ENCODE peak calls at places on chromosomes 5 and 9, in eight cellular contexts. E, Z, K, R, M, X, V and H are unnamed samples.
A peak's percentile ranks its signal among the peaks of the same experiment; 100 is the strongest.

GRCh38 chr5:171782332-171782966 is 3.2 kb upstream of the SMIM23 start:
- DNase-seq in E (peak; percentile 16), Z (no peak), K (no peak), R (no peak), M (no peak), X (no peak), V (no peak), H (no peak)

GRCh38 chr5:116763987-116764866 is 189.6 kb upstream of the SEMA6A start:
- DNase-seq in E (no peak), Z (no peak), K (no peak), R (no peak), M (no peak), X (peak; percentile 97), V (no peak), H (no peak)

GRCh38 chr9:68552700-68553099 is 12.0 kb upstream of the TMEM252 start:
- DNase-seq in E (no peak), Z (peak; percentile 37), K (peak; percentile 60), R (no peak), M (no peak), X (peak; percentile 16), V (no peak), H (peak; percentile 59)

GRCh38 chr9:38437193-38437823 is 13.1 kb upstream of the IGFBPL1 start:
- DNase-seq in E (peak; percentile 91), Z (peak; percentile 39), K (peak; percentile 68), R (no peak), M (peak; percentile 60), X (no peak), V (no peak), H (no peak)

GRCh38 chr5:175253597-175253996 is 190.4 kb downstream of the DRD1 start:
- DNase-seq in E (no peak), Z (peak; percentile 38), K (no peak), R (no peak), M (no peak), X (no peak), V (no peak), H (no peak)

GRCh38 chr5:136295914-136296313 is 69.4 kb downstream of the TRPC7 start:
- DNase-seq in E (no peak), Z (peak; percentile 47), K (no peak), R (no peak), M (no peak), X (no peak), V (no peak), H (no peak)

GRCh38 chr9:136170291-136170901 is 34.5 kb downstream of the LHX3 start:
- DNase-seq in E (no peak), Z (peak; percentile 49), K (peak; percentile 54), R (peak; percentile 45), M (peak; percentile 30), X (no peak), V (no peak), H (peak; percentile 29)

GRCh38 chr5:58259685-58260152 is 200.2 kb downstream of the PLK2 start:
- DNase-seq in E (peak; percentile 3), Z (peak; percentile 91), K (peak; percentile 60), R (no peak), M (no peak), X (peak; percentile 99), V (peak; percentile 2), H (no peak)

GRCh38 chr9:72911816-72912215 is 41.0 kb downstream of the ALDH1A1 start:
- DNase-seq in E (no peak), Z (no peak), K (no peak), R (no peak), M (no peak), X (no peak), V (no peak), H (no peak)

GRCh38 chr9:38074441-38074943 is 5.5 kb upstream of the SHB start:
- DNase-seq in E (peak; percentile 72), Z (peak; percentile 53), K (no peak), R (no peak), M (no peak), X (no peak), V (no peak), H (no peak)

GRCh38 chr5:122097391-122097790 is 19.3 kb upstream of the LOX start:
- DNase-seq in E (no peak), Z (no peak), K (no peak), R (no peak), M (no peak), X (no peak), V (no peak), H (no peak)

GRCh38 chr9:129724456-129725190 is 28.2 kb downstream of the PTGES start:
- DNase-seq in E (no peak), Z (no peak), K (no peak), R (no peak), M (no peak), X (no peak), V (no peak), H (no peak)

GRCh38 chr5:104016650-104017049 is 454.1 kb upstream of the NUDT12 start:
- DNase-seq in E (no peak), Z (peak; percentile 0), K (no peak), R (no peak), M (no peak), X (peak; percentile 25), V (no peak), H (no peak)

GRCh38 chr9:113511047-113511521 is 47.6 kb downstream of the RGS3 start:
- DNase-seq in E (no peak), Z (no peak), K (no peak), R (no peak), M (peak; percentile 87), X (no peak), V (no peak), H (no peak)

GRCh38 chr9:92422611-92423010 is 1.7 kb downstream of the OMD start:
- DNase-seq in E (no peak), Z (no peak), K (no peak), R (no peak), M (no peak), X (no peak), V (no peak), H (no peak)

GRCh38 chr5:154523104-154523503 is 45.1 kb upstream of the HAND1 start:
- DNase-seq in E (no peak), Z (no peak), K (no peak), R (no peak), M (no peak), X (no peak), V (no peak), H (no peak)

GRCh38 chr9:10232352-10232930 is 380.4 kb downstream of the PTPRD start:
- DNase-seq in E (no peak), Z (peak; percentile 1), K (peak; percentile 6), R (no peak), M (peak; percentile 25), X (no peak), V (no peak), H (no peak)

GRCh38 chr5:180839227-180839626 is 21.8 kb downstream of the ZFP62 start:
- DNase-seq in E (no peak), Z (no peak), K (no peak), R (no peak), M (no peak), X (no peak), V (no peak), H (no peak)

GRCh38 chr9:96476591-96476990 is 26.6 kb downstream of the HABP4 start:
- DNase-seq in E (no peak), Z (peak; percentile 75), K (no peak), R (no peak), M (no peak), X (no peak), V (no peak), H (no peak)

GRCh38 chr5:130166839-130167490 is 262.7 kb downstream of the CHSY3 start:
- DNase-seq in E (no peak), Z (no peak), K (no peak), R (no peak), M (no peak), X (no peak), V (no peak), H (no peak)

GRCh38 chr9:92455217-92455616 is 27.1 kb downstream of the ASPN start:
- DNase-seq in E (peak; percentile 20), Z (no peak), K (no peak), R (no peak), M (no peak), X (no peak), V (no peak), H (peak; percentile 22)

GRCh38 chr5:79613571-79613970 is 1.3 kb downstream of the TENT2 start:
- DNase-seq in E (no peak), Z (peak; percentile 33), K (no peak), R (no peak), M (no peak), X (no peak), V (no peak), H (peak; percentile 4)

GRCh38 chr9:101536351-101536750 is 2.7 kb downstream of the RNF20 start:
- DNase-seq in E (no peak), Z (peak; percentile 71), K (no peak), R (no peak), M (no peak), X (peak; percentile 46), V (no peak), H (no peak)

GRCh38 chr5:132017738-132018625 is 6.5 kb upstream of the ACSL6 start:
- DNase-seq in E (no peak), Z (no peak), K (no peak), R (no peak), M (no peak), X (no peak), V (no peak), H (no peak)

GRCh38 chr9:134592018-134592818 is 49.4 kb upstream of the COL5A1 start:
- DNase-seq in E (peak; percentile 14), Z (peak; percentile 97), K (peak; percentile 62), R (no peak), M (no peak), X (no peak), V (no peak), H (no peak)
- H3K4me1 ChIP-seq in E (peaks cover 35% of the 10 kb centered on the region), Z (peaks cover 33% of the 10 kb centered on the region), K (peaks cover 28% of the 10 kb centered on the region), R (no peaks in the 10 kb centered on the region), M (no peaks in the 10 kb centered on the region), X (no peaks in the 10 kb centered on the region), V (peaks cover 11% of the 10 kb centered on the region), H (no peaks in the 10 kb centered on the region)

GRCh38 chr9:127716412-127716811 is 533 bp downstream of the TTC16 start:
- DNase-seq in E (peak; percentile 34), Z (no peak), K (no peak), R (no peak), M (no peak), X (no peak), V (no peak), H (no peak)
- H3K27ac ChIP-seq in E (peak overlapping the region; percentile 19), Z (peak overlapping the region; percentile 65), K (peak overlapping the region; percentile 69), R (no peak overlapping the region), M (peak overlapping the region; percentile 87), X (peak overlapping the region; percentile 85), V (no peak overlapping the region), H (peak overlapping the region; percentile 81)

GRCh38 chr5:176454724-176455394 is 6.7 kb downstream of the FAF2 start:
- DNase-seq in E (no peak), Z (no peak), K (no peak), R (no peak), M (no peak), X (no peak), V (no peak), H (no peak)
- H3K4me3 ChIP-seq in E (no peak overlapping the region), Z (no peak overlapping the region), K (no peak overlapping the region), R (no peak overlapping the region), M (no peak overlapping the region), X (no peak overlapping the region), V (no peak overlapping the region), H (no peak overlapping the region)

DNA sequence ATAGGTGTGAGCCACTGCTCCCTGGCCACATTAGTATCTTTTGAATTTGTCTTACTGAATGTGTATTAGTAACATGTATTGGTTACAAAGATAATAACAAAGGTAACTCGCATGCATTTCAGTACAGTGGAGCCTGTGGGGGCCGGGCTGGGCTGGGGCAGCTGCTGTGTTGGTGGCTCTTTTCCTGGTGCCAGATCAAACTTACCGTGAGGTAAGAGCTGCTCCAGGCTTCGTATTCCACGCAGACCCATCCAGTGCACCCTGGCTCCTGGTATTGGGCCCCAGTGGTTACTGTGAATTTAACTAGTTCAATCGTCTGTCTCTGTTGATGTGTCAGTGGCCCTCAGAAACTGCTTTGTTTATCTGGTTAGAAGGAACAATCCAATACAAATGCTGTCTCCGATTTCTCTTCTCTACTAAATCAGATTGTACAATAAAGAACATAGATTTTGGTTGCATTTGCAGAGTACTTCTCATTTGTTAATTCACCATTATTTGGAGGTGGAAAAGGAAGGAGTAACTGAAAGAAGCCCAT is 15.6 kb downstream of the PRRC2B start:
- DNase-seq in E (no peak), Z (no peak), K (no peak), R (no peak), M (no peak), X (no peak), V (no peak), H (no peak)
- H3K4me1 ChIP-seq in E (peaks cover 100% of the 10 kb centered on the region), Z (peaks cover 61% of the 10 kb centered on the region), K (peaks cover 57% of the 10 kb centered on the region), R (peaks cover 6% of the 10 kb centered on the region), M (peaks cover 66% of the 10 kb centered on the region), X (peaks cover 55% of the 10 kb centered on the region), V (peaks cover 32% of the 10 kb centered on the region), H (peaks cover 77% of the 10 kb centered on the region)